ENCODE peak calls at places on chromosomes 11 and 22, in six cellular contexts. One of them, this sample, is unnamed.

GRCh38 chr11:1946812-1947480 is at the start of gene MRPL23:
- DNase-seq in stomach: no peak
- DNase-seq in neural progenitor cell: no peak
- DNase-seq in astrocyte: no peak
- DNase-seq in cardiac muscle cell: no peak
- DNase-seq in choroid plexus epithelial cell: no peak
- DNase-seq in this sample: no peak

GRCh38 chr11:43830928-43831440 is 49.6 kb upstream of the ALKBH3 start:
- DNase-seq in stomach: peak
- DNase-seq in neural progenitor cell: no peak
- DNase-seq in astrocyte: peak
- DNase-seq in cardiac muscle cell: peak
- DNase-seq in choroid plexus epithelial cell: peak
- DNase-seq in this sample: peak

GRCh38 chr22:48943567-48944432 is 883.9 kb downstream of the BRD1 start:
- DNase-seq in stomach: peak
- DNase-seq in neural progenitor cell: peak
- DNase-seq in astrocyte: no peak
- DNase-seq in cardiac muscle cell: no peak
- DNase-seq in choroid plexus epithelial cell: no peak
- DNase-seq in this sample: no peak

GRCh38 chr11:35146711-35147110 is 7.7 kb downstream of the CD44 start:
- DNase-seq in stomach: no peak
- DNase-seq in neural progenitor cell: no peak
- DNase-seq in astrocyte: no peak
- DNase-seq in cardiac muscle cell: no peak
- DNase-seq in choroid plexus epithelial cell: no peak
- DNase-seq in this sample: no peak

GRCh38 chr22:20579273-20580120 is 72.1 kb downstream of the MED15 start:
- DNase-seq in stomach: no peak
- DNase-seq in neural progenitor cell: no peak
- DNase-seq in astrocyte: no peak
- DNase-seq in cardiac muscle cell: no peak
- DNase-seq in choroid plexus epithelial cell: no peak
- DNase-seq in this sample: no peak

GRCh38 chr22:48436201-48436931 is 1391.3 kb downstream of the BRD1 start:
- DNase-seq in stomach: no peak
- DNase-seq in neural progenitor cell: no peak
- DNase-seq in astrocyte: no peak
- DNase-seq in cardiac muscle cell: no peak
- DNase-seq in choroid plexus epithelial cell: no peak
- DNase-seq in this sample: no peak

GRCh38 chr11:79155237-79155636 is 285.6 kb downstream of the TENM4 start:
- DNase-seq in stomach: no peak
- DNase-seq in neural progenitor cell: no peak
- DNase-seq in astrocyte: no peak
- DNase-seq in cardiac muscle cell: no peak
- DNase-seq in choroid plexus epithelial cell: no peak
- DNase-seq in this sample: no peak

GRCh38 chr11:77351281-77351905 is 49.9 kb upstream of the GDPD4 start:
- DNase-seq in stomach: no peak
- DNase-seq in neural progenitor cell: no peak
- DNase-seq in astrocyte: no peak
- DNase-seq in cardiac muscle cell: peak
- DNase-seq in choroid plexus epithelial cell: peak
- DNase-seq in this sample: peak

GRCh38 chr11:65209711-65210360 is 28.1 kb downstream of the CAPN1 start:
- DNase-seq in stomach: peak
- DNase-seq in neural progenitor cell: no peak
- DNase-seq in astrocyte: no peak
- DNase-seq in cardiac muscle cell: no peak
- DNase-seq in choroid plexus epithelial cell: no peak
- DNase-seq in this sample: no peak

GRCh38 chr22:30159561-30160353 is 79.5 kb downstream of the HORMAD2 start:
- DNase-seq in stomach: no peak
- DNase-seq in neural progenitor cell: no peak
- DNase-seq in astrocyte: peak
- DNase-seq in cardiac muscle cell: peak
- DNase-seq in choroid plexus epithelial cell: peak
- DNase-seq in this sample: peak

GRCh38 chr22:31901388-31902137 is 42.8 kb upstream of the YWHAH start:
- DNase-seq in stomach: no peak
- DNase-seq in neural progenitor cell: no peak
- DNase-seq in astrocyte: no peak
- DNase-seq in cardiac muscle cell: peak
- DNase-seq in choroid plexus epithelial cell: peak
- DNase-seq in this sample: no peak

GRCh38 chr11:31645747-31646146 is 136.2 kb downstream of the ELP4 start:
- DNase-seq in stomach: no peak
- DNase-seq in neural progenitor cell: no peak
- DNase-seq in astrocyte: peak
- DNase-seq in cardiac muscle cell: peak
- DNase-seq in choroid plexus epithelial cell: peak
- DNase-seq in this sample: peak

GRCh38 chr11:77407613-77408012 is 66.3 kb downstream of the PAK1 start:
- DNase-seq in stomach: peak
- DNase-seq in neural progenitor cell: no peak
- DNase-seq in astrocyte: peak
- DNase-seq in cardiac muscle cell: peak
- DNase-seq in choroid plexus epithelial cell: peak
- DNase-seq in this sample: peak

GRCh38 chr22:39654959-39655579 is 84.5 kb downstream of the CACNA1I start:
- DNase-seq in stomach: no peak
- DNase-seq in neural progenitor cell: no peak
- DNase-seq in astrocyte: no peak
- DNase-seq in cardiac muscle cell: no peak
- DNase-seq in choroid plexus epithelial cell: peak
- DNase-seq in this sample: no peak

GRCh38 chr11:94665116-94665659 is 98.0 kb downstream of the PIWIL4 start:
- DNase-seq in stomach: no peak
- DNase-seq in neural progenitor cell: no peak
- DNase-seq in astrocyte: no peak
- DNase-seq in cardiac muscle cell: no peak
- DNase-seq in choroid plexus epithelial cell: no peak
- DNase-seq in this sample: no peak

GRCh38 chr11:121408830-121409229 is 43.3 kb upstream of the SORL1 start:
- DNase-seq in stomach: no peak
- DNase-seq in neural progenitor cell: no peak
- DNase-seq in astrocyte: no peak
- DNase-seq in cardiac muscle cell: no peak
- DNase-seq in choroid plexus epithelial cell: no peak
- DNase-seq in this sample: no peak

GRCh38 chr11:59292611-59293010 is 66.1 kb upstream of the OR5AN1 start:
- DNase-seq in stomach: no peak
- DNase-seq in neural progenitor cell: no peak
- DNase-seq in astrocyte: no peak
- DNase-seq in cardiac muscle cell: no peak
- DNase-seq in choroid plexus epithelial cell: no peak
- DNase-seq in this sample: no peak

GRCh38 chr22:19988965-19989724 is 27.5 kb downstream of the ARVCF start:
- DNase-seq in stomach: no peak
- DNase-seq in neural progenitor cell: no peak
- DNase-seq in astrocyte: no peak
- DNase-seq in cardiac muscle cell: no peak
- DNase-seq in choroid plexus epithelial cell: no peak
- DNase-seq in this sample: no peak

GRCh38 chr11:107999759-108000455 is 8.8 kb upstream of the CUL5 start:
- DNase-seq in stomach: no peak
- DNase-seq in neural progenitor cell: peak
- DNase-seq in astrocyte: peak
- DNase-seq in cardiac muscle cell: peak
- DNase-seq in choroid plexus epithelial cell: peak
- DNase-seq in this sample: peak

GRCh38 chr22:49956914-49957825 is 3.4 kb upstream of the PIM3 start:
- DNase-seq in stomach: peak
- DNase-seq in neural progenitor cell: no peak
- DNase-seq in astrocyte: no peak
- DNase-seq in cardiac muscle cell: no peak
- DNase-seq in choroid plexus epithelial cell: no peak
- DNase-seq in this sample: no peak

GRCh38 chr11:79262221-79262620 is 178.6 kb downstream of the TENM4 start:
- DNase-seq in stomach: no peak
- DNase-seq in neural progenitor cell: no peak
- DNase-seq in astrocyte: no peak
- DNase-seq in cardiac muscle cell: peak
- DNase-seq in choroid plexus epithelial cell: no peak
- DNase-seq in this sample: peak

GRCh38 chr22:49825436-49825835 is 2.2 kb downstream of the BRD1 start:
- DNase-seq in stomach: no peak
- DNase-seq in neural progenitor cell: no peak
- DNase-seq in astrocyte: peak
- DNase-seq in cardiac muscle cell: peak
- DNase-seq in choroid plexus epithelial cell: peak
- DNase-seq in this sample: peak

DNA sequence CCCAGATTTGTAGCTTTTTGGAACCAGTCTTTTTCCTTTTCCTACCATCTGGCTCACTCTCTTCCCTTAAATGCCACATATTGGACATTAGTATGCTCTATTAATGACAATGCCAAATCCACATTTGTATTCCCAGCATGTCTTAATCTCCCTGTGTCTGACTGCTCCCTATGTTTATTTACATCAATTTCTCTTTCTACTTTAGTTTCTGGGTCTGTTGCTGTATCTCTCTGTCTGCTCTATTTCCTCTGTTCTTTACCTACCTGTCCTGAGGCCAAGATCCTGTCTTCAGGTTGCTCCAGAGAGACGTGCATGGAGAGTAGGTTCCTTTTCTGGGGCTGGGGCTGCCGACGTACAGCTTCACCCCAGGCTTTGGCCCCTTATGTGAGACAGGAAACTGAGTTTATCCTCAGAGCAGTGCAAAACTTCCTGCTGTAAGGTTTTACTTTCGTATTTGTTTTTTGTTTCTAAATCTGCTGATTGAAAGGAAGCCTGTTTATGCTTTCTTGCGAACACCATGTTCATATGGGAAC is 25.6 kb downstream of the OR2AG2 start:
- DNase-seq in stomach: peak
- DNase-seq in neural progenitor cell: no peak
- DNase-seq in astrocyte: no peak
- DNase-seq in cardiac muscle cell: peak
- DNase-seq in choroid plexus epithelial cell: peak
- DNase-seq in this sample: peak
- H3K4me3 ChIP-seq in stomach: peak
- H3K4me3 ChIP-seq in neural progenitor cell: no peak
- H3K4me3 ChIP-seq in astrocyte: no peak
- H3K4me3 ChIP-seq in cardiac muscle cell: no peak
- H3K4me3 ChIP-seq in choroid plexus epithelial cell: peak
- H3K4me3 ChIP-seq in this sample: no peak

DNA sequence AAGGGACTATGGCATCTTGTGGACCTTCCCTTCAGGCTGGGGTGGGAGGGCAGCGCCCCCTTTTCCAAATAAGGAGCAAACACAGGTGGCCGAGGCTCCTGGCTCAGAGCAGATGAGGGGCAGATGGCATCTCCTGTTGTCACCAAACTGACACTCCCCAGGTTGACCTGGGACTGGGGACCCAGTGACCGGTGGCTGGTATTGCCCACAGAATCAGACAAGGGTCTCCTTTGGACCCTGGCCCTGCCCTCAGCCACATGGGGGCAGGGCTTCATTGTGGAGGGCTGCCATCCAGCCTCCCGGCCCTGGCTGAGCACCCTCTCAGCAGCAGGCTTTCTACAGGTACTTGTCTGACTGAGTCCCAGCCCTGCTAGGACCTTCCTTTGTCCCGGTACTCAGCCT is 842 bp upstream of the SIGIRR start:
- DNase-seq in stomach: no peak
- DNase-seq in neural progenitor cell: no peak
- DNase-seq in astrocyte: no peak
- DNase-seq in cardiac muscle cell: no peak
- DNase-seq in choroid plexus epithelial cell: no peak
- DNase-seq in this sample: no peak
- TF ChIP-seq CTCF in stomach: no peak
- TF ChIP-seq CTCF in neural progenitor cell: no peak
- TF ChIP-seq CTCF in astrocyte: no peak
- TF ChIP-seq CTCF in cardiac muscle cell: no peak
- TF ChIP-seq CTCF in choroid plexus epithelial cell: no peak
- TF ChIP-seq CTCF in this sample: no peak

GRCh38 chr11:71991494-71991893 is 7.2 kb upstream of the IL18BP start:
- DNase-seq in stomach: no peak
- DNase-seq in neural progenitor cell: no peak
- DNase-seq in astrocyte: no peak
- DNase-seq in cardiac muscle cell: no peak
- DNase-seq in choroid plexus epithelial cell: no peak
- DNase-seq in this sample: no peak

GRCh38 chr11:71988050-71988449 is 10.7 kb upstream of the IL18BP start:
- DNase-seq in stomach: no peak
- DNase-seq in neural progenitor cell: no peak
- DNase-seq in astrocyte: peak
- DNase-seq in cardiac muscle cell: peak
- DNase-seq in choroid plexus epithelial cell: peak
- DNase-seq in this sample: peak

GRCh38 chr11:71987521-71987920 is 11.2 kb upstream of the IL18BP start:
- DNase-seq in stomach: no peak
- DNase-seq in neural progenitor cell: no peak
- DNase-seq in astrocyte: no peak
- DNase-seq in cardiac muscle cell: no peak
- DNase-seq in choroid plexus epithelial cell: no peak
- DNase-seq in this sample: peak

GRCh38 chr11:71990721-71991120 is 8.0 kb upstream of the IL18BP start:
- DNase-seq in stomach: no peak
- DNase-seq in neural progenitor cell: no peak
- DNase-seq in astrocyte: no peak
- DNase-seq in cardiac muscle cell: no peak
- DNase-seq in choroid plexus epithelial cell: no peak
- DNase-seq in this sample: peak

GRCh38 chr11:71986131-71986530 is 12.6 kb upstream of the IL18BP start:
- DNase-seq in stomach: no peak
- DNase-seq in neural progenitor cell: no peak
- DNase-seq in astrocyte: no peak
- DNase-seq in cardiac muscle cell: no peak
- DNase-seq in choroid plexus epithelial cell: no peak
- DNase-seq in this sample: no peak
- H3K4me3 ChIP-seq in stomach: no peak
- H3K4me3 ChIP-seq in neural progenitor cell: no peak
- H3K4me3 ChIP-seq in astrocyte: no peak
- H3K4me3 ChIP-seq in cardiac muscle cell: no peak
- H3K4me3 ChIP-seq in choroid plexus epithelial cell: no peak
- H3K4me3 ChIP-seq in this sample: no peak

GRCh38 chr11:123682976-123683375 is 28.6 kb upstream of the SCN3B start:
- DNase-seq in stomach: no peak
- DNase-seq in neural progenitor cell: no peak
- DNase-seq in astrocyte: no peak
- DNase-seq in cardiac muscle cell: no peak
- DNase-seq in choroid plexus epithelial cell: no peak
- DNase-seq in this sample: no peak

GRCh38 chr11:123678246-123678645 is 23.8 kb upstream of the SCN3B start:
- DNase-seq in stomach: no peak
- DNase-seq in neural progenitor cell: no peak
- DNase-seq in astrocyte: no peak
- DNase-seq in cardiac muscle cell: no peak
- DNase-seq in choroid plexus epithelial cell: no peak
- DNase-seq in this sample: no peak

GRCh38 chr11:123677510-123677909 is 23.1 kb upstream of the SCN3B start:
- DNase-seq in stomach: no peak
- DNase-seq in neural progenitor cell: no peak
- DNase-seq in astrocyte: no peak
- DNase-seq in cardiac muscle cell: no peak
- DNase-seq in choroid plexus epithelial cell: no peak
- DNase-seq in this sample: no peak

GRCh38 chr11:123683616-123684170 is 29.3 kb upstream of the SCN3B start:
- DNase-seq in stomach: no peak
- DNase-seq in neural progenitor cell: no peak
- DNase-seq in astrocyte: no peak
- DNase-seq in cardiac muscle cell: no peak
- DNase-seq in choroid plexus epithelial cell: no peak
- DNase-seq in this sample: no peak

GRCh38 chr11:123681007-123681406 is 26.6 kb upstream of the SCN3B start:
- DNase-seq in stomach: no peak
- DNase-seq in neural progenitor cell: no peak
- DNase-seq in astrocyte: no peak
- DNase-seq in cardiac muscle cell: no peak
- DNase-seq in choroid plexus epithelial cell: no peak
- DNase-seq in this sample: no peak
- TF ChIP-seq CTCF in stomach: no peak
- TF ChIP-seq CTCF in neural progenitor cell: no peak
- TF ChIP-seq CTCF in astrocyte: no peak
- TF ChIP-seq CTCF in cardiac muscle cell: no peak
- TF ChIP-seq CTCF in choroid plexus epithelial cell: no peak
- TF ChIP-seq CTCF in this sample: no peak

This sample was measured in fibroblast of villous mesenchyme.